ENCODE peak calls at places on chromosomes 3 and 15, in four cellular contexts. One of them, this sample, is unnamed.
A peak's percentile ranks its signal among the peaks of the same experiment; 100 is the strongest.

GRCh38 chr15:41949400-41950126 is 22.8 kb downstream of the EHD4 start:
- DNase-seq in tibial artery: no peak
- DNase-seq in psoas muscle: no peak
- DNase-seq in astrocyte: no peak
- DNase-seq in this sample: no peak

GRCh38 chr3:194089357-194090177 is 46.4 kb upstream of the HES1 start:
- DNase-seq in tibial artery: peak; percentile 66
- DNase-seq in psoas muscle: peak; percentile 83
- DNase-seq in astrocyte: peak; percentile 100
- DNase-seq in this sample: peak; percentile 98

GRCh38 chr15:26974120-26974780 is 3.3 kb downstream of the GABRG3 start:
- DNase-seq in tibial artery: no peak
- DNase-seq in psoas muscle: no peak
- DNase-seq in astrocyte: peak; percentile 26
- DNase-seq in this sample: no peak

GRCh38 chr3:177703788-177704187 is 506.5 kb upstream of the TBL1XR1 start:
- DNase-seq in tibial artery: no peak
- DNase-seq in psoas muscle: no peak
- DNase-seq in astrocyte: peak; percentile 19
- DNase-seq in this sample: peak; percentile 42

GRCh38 chr15:25228261-25228660 is 210.6 kb downstream of the UBE3A start:
- DNase-seq in tibial artery: no peak
- DNase-seq in psoas muscle: no peak
- DNase-seq in astrocyte: no peak
- DNase-seq in this sample: no peak

GRCh38 chr15:79027532-79028410 is 62.8 kb downstream of the RASGRF1 start:
- DNase-seq in tibial artery: no peak
- DNase-seq in psoas muscle: no peak
- DNase-seq in astrocyte: no peak
- DNase-seq in this sample: no peak

GRCh38 chr3:147298511-147298982 is 107.8 kb downstream of the ZIC4 start:
- DNase-seq in tibial artery: no peak
- DNase-seq in psoas muscle: no peak
- DNase-seq in astrocyte: peak; percentile 100
- DNase-seq in this sample: peak; percentile 98

GRCh38 chr3:28286595-28286994 is 45.2 kb downstream of the CMC1 start:
- DNase-seq in tibial artery: no peak
- DNase-seq in psoas muscle: no peak
- DNase-seq in astrocyte: peak; percentile 12
- DNase-seq in this sample: no peak

GRCh38 chr3:21718161-21718765 is 32.7 kb downstream of the ZNF385D start:
- DNase-seq in tibial artery: no peak
- DNase-seq in psoas muscle: no peak
- DNase-seq in astrocyte: peak; percentile 100
- DNase-seq in this sample: peak; percentile 98

GRCh38 chr15:25860885-25861866 is 2.0 kb downstream of the ATP10A start:
- DNase-seq in tibial artery: no peak
- DNase-seq in psoas muscle: no peak
- DNase-seq in astrocyte: no peak
- DNase-seq in this sample: no peak

GRCh38 chr3:9347887-9348286 is 15.0 kb upstream of the THUMPD3 start:
- DNase-seq in tibial artery: no peak
- DNase-seq in psoas muscle: no peak
- DNase-seq in astrocyte: peak; percentile 96
- DNase-seq in this sample: no peak

GRCh38 chr3:143119009-143119914 is at the start of gene CHST2:
- DNase-seq in tibial artery: peak; percentile 44
- DNase-seq in psoas muscle: peak; percentile 72
- DNase-seq in astrocyte: peak; percentile 67
- DNase-seq in this sample: peak; percentile 61

GRCh38 chr15:67093146-67093874 is 27.9 kb downstream of the SMAD3 start:
- DNase-seq in tibial artery: peak; percentile 44
- DNase-seq in psoas muscle: no peak
- DNase-seq in astrocyte: no peak
- DNase-seq in this sample: no peak

GRCh38 chr3:168579010-168579409 is 483.3 kb upstream of the GOLIM4 start:
- DNase-seq in tibial artery: no peak
- DNase-seq in psoas muscle: no peak
- DNase-seq in astrocyte: no peak
- DNase-seq in this sample: no peak

GRCh38 chr3:121619691-121620090 is 26.5 kb downstream of the FBXO40 start:
- DNase-seq in tibial artery: no peak
- DNase-seq in psoas muscle: no peak
- DNase-seq in astrocyte: no peak
- DNase-seq in this sample: no peak

GRCh38 chr3:36969540-36970432 is 23.1 kb downstream of the EPM2AIP1 start:
- DNase-seq in tibial artery: no peak
- DNase-seq in psoas muscle: no peak
- DNase-seq in astrocyte: peak; percentile 64
- DNase-seq in this sample: peak; percentile 90

GRCh38 chr3:36911990-36912804 is 32.7 kb downstream of the TRANK1 start:
- DNase-seq in tibial artery: no peak
- DNase-seq in psoas muscle: no peak
- DNase-seq in astrocyte: peak; percentile 86
- DNase-seq in this sample: peak; percentile 53

GRCh38 chr3:104437891-104438290 is 928.8 kb upstream of the ALCAM start:
- DNase-seq in tibial artery: no peak
- DNase-seq in psoas muscle: no peak
- DNase-seq in astrocyte: peak; percentile 81
- DNase-seq in this sample: peak; percentile 48

GRCh38 chr15:57158589-57158988 is 217.7 kb upstream of the CGNL1 start:
- DNase-seq in tibial artery: no peak
- DNase-seq in psoas muscle: no peak
- DNase-seq in astrocyte: peak; percentile 52
- DNase-seq in this sample: no peak

GRCh38 chr3:44906997-44907396 is 32.6 kb downstream of the TGM4 start:
- DNase-seq in tibial artery: no peak
- DNase-seq in psoas muscle: no peak
- DNase-seq in astrocyte: no peak
- DNase-seq in this sample: no peak

GRCh38 chr3:44902628-44903027 is 28.2 kb downstream of the TGM4 start:
- DNase-seq in tibial artery: no peak
- DNase-seq in psoas muscle: no peak
- DNase-seq in astrocyte: no peak
- DNase-seq in this sample: no peak

GRCh38 chr3:44903314-44903713 is 28.9 kb downstream of the TGM4 start:
- DNase-seq in tibial artery: no peak
- DNase-seq in psoas muscle: no peak
- DNase-seq in astrocyte: no peak
- DNase-seq in this sample: no peak

GRCh38 chr3:44903751-44904150 is 29.3 kb downstream of the TGM4 start:
- DNase-seq in tibial artery: no peak
- DNase-seq in psoas muscle: no peak
- DNase-seq in astrocyte: no peak
- DNase-seq in this sample: no peak

DNA sequence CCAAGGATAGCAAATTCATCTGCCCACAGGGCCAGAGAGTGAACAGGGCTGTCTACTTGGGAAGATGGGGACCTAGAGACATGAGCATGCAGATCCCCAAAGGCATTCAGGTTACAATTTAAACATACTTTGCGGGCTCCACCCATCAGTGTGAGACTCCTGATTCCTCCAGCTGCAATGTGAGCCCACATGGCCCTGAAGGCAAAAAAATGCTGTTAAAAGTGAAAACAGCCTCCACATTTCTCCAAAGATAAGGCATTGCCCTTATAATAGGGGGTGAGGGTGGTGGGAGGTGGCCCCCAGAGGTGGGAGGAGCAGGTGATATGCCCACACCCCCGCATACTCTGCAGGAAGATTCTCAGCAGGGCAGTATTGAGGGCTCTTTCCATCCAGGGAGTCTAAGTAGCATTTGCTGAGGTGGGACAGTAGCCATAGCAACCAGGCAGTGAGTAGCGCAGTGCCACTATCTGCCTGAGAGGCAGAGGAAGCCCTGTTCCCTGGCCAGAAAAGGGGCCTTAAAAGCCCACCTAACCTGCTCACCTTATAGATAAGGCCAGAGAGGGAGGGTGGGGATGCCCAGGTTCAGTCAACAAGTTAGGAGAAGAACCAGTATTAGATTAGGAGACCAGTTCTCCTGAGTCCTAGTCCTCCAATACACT is 31.2 kb downstream of the TGM4 start:
- DNase-seq in tibial artery: no peak
- DNase-seq in psoas muscle: no peak
- DNase-seq in astrocyte: no peak
- DNase-seq in this sample: no peak
- H3K4me3 ChIP-seq in tibial artery: no peak overlapping the region
- H3K4me3 ChIP-seq in psoas muscle: no peak overlapping the region
- H3K4me3 ChIP-seq in astrocyte: no peak overlapping the region
- H3K4me3 ChIP-seq in this sample: no peak overlapping the region

GRCh38 chr3:129326138-129326537 is 47.5 kb downstream of the HMCES start:
- DNase-seq in tibial artery: no peak
- DNase-seq in psoas muscle: no peak
- DNase-seq in astrocyte: no peak
- DNase-seq in this sample: no peak

GRCh38 chr3:129324855-129325254 is 46.2 kb downstream of the HMCES start:
- DNase-seq in tibial artery: no peak
- DNase-seq in psoas muscle: no peak
- DNase-seq in astrocyte: no peak
- DNase-seq in this sample: no peak

GRCh38 chr3:129325383-129325782 is 46.7 kb downstream of the HMCES start:
- DNase-seq in tibial artery: no peak
- DNase-seq in psoas muscle: no peak
- DNase-seq in astrocyte: no peak
- DNase-seq in this sample: no peak

GRCh38 chr3:129321887-129322286 is 43.2 kb downstream of the HMCES start:
- DNase-seq in tibial artery: no peak
- DNase-seq in psoas muscle: no peak
- DNase-seq in astrocyte: no peak
- DNase-seq in this sample: no peak

GRCh38 chr3:129323651-129324294 is 45.1 kb downstream of the HMCES start:
- DNase-seq in tibial artery: no peak
- DNase-seq in psoas muscle: no peak
- DNase-seq in astrocyte: no peak
- DNase-seq in this sample: no peak
- TF ChIP-seq CTCF in tibial artery: no peak
- TF ChIP-seq CTCF in psoas muscle: no peak
- TF ChIP-seq CTCF in astrocyte: no peak
- TF ChIP-seq CTCF in this sample: peak; percentile 53

DNA sequence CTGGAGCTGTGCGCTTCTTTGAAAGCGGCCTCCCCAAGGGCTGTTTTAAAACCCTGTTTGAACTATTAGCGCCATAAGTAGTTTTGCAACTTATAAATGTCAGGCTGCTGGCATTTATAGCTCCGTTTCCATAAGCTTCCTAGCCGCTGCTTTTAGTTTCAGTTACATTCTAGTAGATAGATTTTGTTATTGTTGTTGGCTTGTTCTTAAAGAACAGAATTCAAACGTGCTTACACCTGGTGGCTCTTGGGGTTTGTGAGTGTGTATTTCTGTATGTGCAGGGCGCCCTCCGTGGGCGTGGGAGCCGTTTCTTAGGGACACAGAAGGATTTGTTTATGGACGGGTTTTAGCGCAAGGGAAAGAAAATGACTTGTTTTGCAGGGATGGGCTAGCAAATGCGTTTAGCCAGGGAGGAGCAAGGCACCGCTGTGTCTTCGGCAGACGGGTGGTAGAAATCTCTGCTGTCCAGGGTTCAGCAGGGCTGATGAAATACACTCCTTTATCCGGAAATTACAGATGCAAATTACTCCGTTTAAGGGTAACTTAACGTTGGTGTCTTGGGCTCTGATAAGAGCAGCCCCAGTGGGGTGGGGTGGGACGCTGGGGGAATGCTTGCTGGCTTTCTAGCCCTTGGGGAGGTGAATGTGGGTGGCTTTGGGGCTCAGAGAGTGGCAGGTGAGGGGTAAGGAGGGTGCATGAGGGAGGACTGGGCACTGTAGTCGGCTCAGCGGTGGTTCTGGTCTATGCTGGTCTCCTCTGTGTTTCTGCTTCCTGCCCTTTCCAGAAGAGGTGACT is 701 bp downstream of the SV2B start:
- DNase-seq in tibial artery: no peak
- DNase-seq in psoas muscle: no peak
- DNase-seq in astrocyte: no peak
- DNase-seq in this sample: no peak
- H3K27me3 ChIP-seq in tibial artery: no peaks in the 10 kb centered on the region
- H3K27me3 ChIP-seq in psoas muscle: no peaks in the 10 kb centered on the region
- H3K27me3 ChIP-seq in astrocyte: peaks cover 32% of the 10 kb centered on the region
- H3K27me3 ChIP-seq in this sample: peaks cover 31% of the 10 kb centered on the region

GRCh38 chr15:39508536-39508935 is 72.3 kb upstream of the THBS1 start:
- DNase-seq in tibial artery: no peak
- DNase-seq in psoas muscle: no peak
- DNase-seq in astrocyte: no peak
- DNase-seq in this sample: no peak

GRCh38 chr15:39511000-39511914 is 69.6 kb upstream of the THBS1 start:
- DNase-seq in tibial artery: peak; percentile 58
- DNase-seq in psoas muscle: peak; percentile 73
- DNase-seq in astrocyte: peak; percentile 84
- DNase-seq in this sample: peak; percentile 85

GRCh38 chr15:39511915-39512260 is 69.0 kb upstream of the THBS1 start:
- DNase-seq in tibial artery: no peak
- DNase-seq in psoas muscle: no peak
- DNase-seq in astrocyte: peak; percentile 48
- DNase-seq in this sample: peak; percentile 61

GRCh38 chr15:39506146-39506545 is 74.7 kb upstream of the THBS1 start:
- DNase-seq in tibial artery: no peak
- DNase-seq in psoas muscle: no peak
- DNase-seq in astrocyte: peak; percentile 91
- DNase-seq in this sample: no peak

DNA sequence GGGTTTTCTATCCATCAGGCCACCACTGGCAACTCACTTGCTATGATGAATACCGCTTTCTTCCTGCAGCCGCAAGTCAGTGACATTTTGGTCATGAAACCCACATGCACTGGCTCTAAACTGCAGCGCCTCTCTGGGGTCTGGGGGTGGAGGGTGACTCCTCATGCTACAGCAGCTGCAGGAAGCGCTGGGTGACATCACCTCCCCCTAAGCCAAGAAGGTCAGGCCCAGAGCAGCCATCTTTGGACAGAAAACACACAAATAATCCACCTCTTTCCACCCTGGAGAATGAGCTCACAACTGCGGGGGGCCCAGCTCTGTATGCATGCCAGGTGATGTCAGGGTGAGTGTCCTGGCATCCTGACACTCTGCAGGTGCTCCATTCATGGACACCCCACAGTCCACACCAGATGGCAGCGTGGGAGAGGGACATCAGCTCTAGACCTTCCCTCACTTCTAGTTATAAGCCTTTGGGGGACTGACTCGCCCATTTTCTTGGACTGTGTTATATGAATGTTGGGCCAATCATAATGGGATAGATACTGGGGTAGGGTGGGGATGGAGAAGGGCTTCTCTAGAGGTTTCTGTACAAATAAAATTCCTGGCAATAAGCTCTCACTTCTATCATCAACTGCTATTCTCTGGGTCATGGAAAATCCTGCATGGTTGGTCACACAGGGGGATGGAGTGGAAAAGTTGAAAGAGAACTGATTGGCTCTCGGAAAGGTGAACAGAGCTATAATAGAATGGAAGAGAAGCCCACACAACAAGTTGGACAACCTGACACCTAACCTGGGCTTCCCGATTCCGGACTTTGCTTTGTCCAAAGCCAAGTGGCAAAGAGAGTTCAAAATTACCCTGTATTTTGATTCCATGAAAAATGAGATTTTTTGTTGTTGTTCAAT is 70.7 kb upstream of the THBS1 start:
- DNase-seq in tibial artery: no peak
- DNase-seq in psoas muscle: peak; percentile 19
- DNase-seq in astrocyte: no peak
- DNase-seq in this sample: no peak
- H3K4me3 ChIP-seq in tibial artery: no peak overlapping the region
- H3K4me3 ChIP-seq in psoas muscle: no peak overlapping the region
- H3K4me3 ChIP-seq in astrocyte: no peak overlapping the region
- H3K4me3 ChIP-seq in this sample: no peak overlapping the region

GRCh38 chr3:140360332-140360731 is 317.5 kb upstream of the TRIM42 start:
- DNase-seq in tibial artery: no peak
- DNase-seq in psoas muscle: no peak
- DNase-seq in astrocyte: no peak
- DNase-seq in this sample: no peak
- TF ChIP-seq CTCF in tibial artery: no peak
- TF ChIP-seq CTCF in psoas muscle: no peak
- TF ChIP-seq CTCF in astrocyte: no peak
- TF ChIP-seq CTCF in this sample: peak; percentile 3